ENCODE peak calls at places on chromosomes 3 and 15, in four cellular contexts. One of them, this sample, is unnamed.

GRCh38 chr3:48595526-48596121 is 495 bp upstream of the COL7A1 start:
- DNase-seq in mesendoderm: peak; percentile 86
- DNase-seq in endothelial cell of umbilical vein: peak; percentile 20
- DNase-seq in HCT116: no peak
- DNase-seq in this sample: no peak

GRCh38 chr15:91338763-91339162 is 238.7 kb downstream of the SV2B start:
- DNase-seq in HCT116: no peak
- DNase-seq in mesendoderm: peak; percentile 66
- DNase-seq in endothelial cell of umbilical vein: no peak
- DNase-seq in this sample: no peak

GRCh38 chr3:94686208-94686607 is 623.3 kb downstream of the NSUN3 start:
- DNase-seq in HCT116: no peak
- DNase-seq in mesendoderm: no peak
- DNase-seq in endothelial cell of umbilical vein: no peak
- DNase-seq in this sample: no peak

GRCh38 chr15:68821190-68821897 is 649 bp upstream of the ANP32A start:
- DNase-seq in HCT116: no peak
- DNase-seq in mesendoderm: no peak
- DNase-seq in endothelial cell of umbilical vein: peak; percentile 41
- DNase-seq in this sample: no peak

GRCh38 chr3:11969986-11970385 is 34.2 kb upstream of the SYN2 start:
- DNase-seq in HCT116: no peak
- DNase-seq in mesendoderm: no peak
- DNase-seq in endothelial cell of umbilical vein: no peak
- DNase-seq in this sample: no peak

GRCh38 chr3:8987673-8988655 is 24.7 kb upstream of the RAD18 start:
- DNase-seq in endothelial cell of umbilical vein: peak; percentile 67
- DNase-seq in HCT116: peak; percentile 32
- DNase-seq in mesendoderm: peak; percentile 91
- DNase-seq in this sample: peak; percentile 16

GRCh38 chr3:187069857-187070516 is 69.3 kb downstream of the RPL39L start:
- DNase-seq in mesendoderm: no peak
- DNase-seq in HCT116: no peak
- DNase-seq in endothelial cell of umbilical vein: no peak
- DNase-seq in this sample: no peak

GRCh38 chr15:83283813-83284562 is 476 bp downstream of the BNC1 start:
- DNase-seq in mesendoderm: peak; percentile 13
- DNase-seq in endothelial cell of umbilical vein: peak; percentile 42
- DNase-seq in HCT116: no peak
- DNase-seq in this sample: no peak

GRCh38 chr3:58994746-58995330 is 55.0 kb downstream of the CFAP20DC start:
- DNase-seq in mesendoderm: peak; percentile 77
- DNase-seq in HCT116: peak; percentile 60
- DNase-seq in endothelial cell of umbilical vein: peak; percentile 60
- DNase-seq in this sample: no peak

GRCh38 chr3:193040836-193041672 is 123.4 kb upstream of the MB21D2 start:
- DNase-seq in mesendoderm: peak; percentile 74
- DNase-seq in endothelial cell of umbilical vein: peak; percentile 43
- DNase-seq in HCT116: peak; percentile 50
- DNase-seq in this sample: no peak

GRCh38 chr15:64249406-64249805 is 86.6 kb upstream of the PPIB start:
- DNase-seq in mesendoderm: no peak
- DNase-seq in endothelial cell of umbilical vein: no peak
- DNase-seq in HCT116: no peak
- DNase-seq in this sample: no peak
- H3K27ac ChIP-seq in mesendoderm: no peak overlapping the region
- H3K27ac ChIP-seq in endothelial cell of umbilical vein: peak overlapping the region; percentile 12
- H3K27ac ChIP-seq in HCT116: no peak overlapping the region
- H3K27ac ChIP-seq in this sample: no peak overlapping the region

GRCh38 chr15:77841376-77841775 is 208.7 kb upstream of the LINGO1 start:
- DNase-seq in endothelial cell of umbilical vein: no peak
- DNase-seq in mesendoderm: no peak
- DNase-seq in HCT116: no peak
- DNase-seq in this sample: no peak

GRCh38 chr15:77851696-77852095 is 219.0 kb upstream of the LINGO1 start:
- DNase-seq in HCT116: no peak
- DNase-seq in endothelial cell of umbilical vein: no peak
- DNase-seq in mesendoderm: no peak
- DNase-seq in this sample: no peak

GRCh38 chr15:77851086-77851485 is 218.4 kb upstream of the LINGO1 start:
- DNase-seq in HCT116: no peak
- DNase-seq in mesendoderm: no peak
- DNase-seq in endothelial cell of umbilical vein: no peak
- DNase-seq in this sample: no peak

GRCh38 chr15:77844798-77845446 is 212.2 kb upstream of the LINGO1 start:
- DNase-seq in mesendoderm: no peak
- DNase-seq in endothelial cell of umbilical vein: no peak
- DNase-seq in HCT116: no peak
- DNase-seq in this sample: no peak

GRCh38 chr15:77846360-77846759 is 213.6 kb upstream of the LINGO1 start:
- DNase-seq in mesendoderm: no peak
- DNase-seq in endothelial cell of umbilical vein: no peak
- DNase-seq in HCT116: no peak
- DNase-seq in this sample: no peak
- H3K9ac ChIP-seq in mesendoderm: no peak overlapping the region
- H3K9ac ChIP-seq in endothelial cell of umbilical vein: no peak overlapping the region
- H3K9ac ChIP-seq in HCT116: no peak overlapping the region
- H3K9ac ChIP-seq in this sample: no peak overlapping the region

GRCh38 chr3:148211725-148212124 is 486.0 kb upstream of the AGTR1 start:
- DNase-seq in HCT116: peak; percentile 12
- DNase-seq in mesendoderm: no peak
- DNase-seq in endothelial cell of umbilical vein: no peak
- DNase-seq in this sample: no peak
- H3K27ac ChIP-seq in HCT116: no peak overlapping the region
- H3K27ac ChIP-seq in mesendoderm: no peak overlapping the region
- H3K27ac ChIP-seq in endothelial cell of umbilical vein: no peak overlapping the region
- H3K27ac ChIP-seq in this sample: no peak overlapping the region

GRCh38 chr3:184572528-184573270 is 11.1 kb downstream of the EPHB3 start:
- DNase-seq in mesendoderm: no peak
- DNase-seq in endothelial cell of umbilical vein: no peak
- DNase-seq in HCT116: no peak
- DNase-seq in this sample: no peak
- H3K9ac ChIP-seq in mesendoderm: no peak overlapping the region
- H3K9ac ChIP-seq in endothelial cell of umbilical vein: no peak overlapping the region
- H3K9ac ChIP-seq in HCT116: no peak overlapping the region
- H3K9ac ChIP-seq in this sample: no peak overlapping the region

DNA sequence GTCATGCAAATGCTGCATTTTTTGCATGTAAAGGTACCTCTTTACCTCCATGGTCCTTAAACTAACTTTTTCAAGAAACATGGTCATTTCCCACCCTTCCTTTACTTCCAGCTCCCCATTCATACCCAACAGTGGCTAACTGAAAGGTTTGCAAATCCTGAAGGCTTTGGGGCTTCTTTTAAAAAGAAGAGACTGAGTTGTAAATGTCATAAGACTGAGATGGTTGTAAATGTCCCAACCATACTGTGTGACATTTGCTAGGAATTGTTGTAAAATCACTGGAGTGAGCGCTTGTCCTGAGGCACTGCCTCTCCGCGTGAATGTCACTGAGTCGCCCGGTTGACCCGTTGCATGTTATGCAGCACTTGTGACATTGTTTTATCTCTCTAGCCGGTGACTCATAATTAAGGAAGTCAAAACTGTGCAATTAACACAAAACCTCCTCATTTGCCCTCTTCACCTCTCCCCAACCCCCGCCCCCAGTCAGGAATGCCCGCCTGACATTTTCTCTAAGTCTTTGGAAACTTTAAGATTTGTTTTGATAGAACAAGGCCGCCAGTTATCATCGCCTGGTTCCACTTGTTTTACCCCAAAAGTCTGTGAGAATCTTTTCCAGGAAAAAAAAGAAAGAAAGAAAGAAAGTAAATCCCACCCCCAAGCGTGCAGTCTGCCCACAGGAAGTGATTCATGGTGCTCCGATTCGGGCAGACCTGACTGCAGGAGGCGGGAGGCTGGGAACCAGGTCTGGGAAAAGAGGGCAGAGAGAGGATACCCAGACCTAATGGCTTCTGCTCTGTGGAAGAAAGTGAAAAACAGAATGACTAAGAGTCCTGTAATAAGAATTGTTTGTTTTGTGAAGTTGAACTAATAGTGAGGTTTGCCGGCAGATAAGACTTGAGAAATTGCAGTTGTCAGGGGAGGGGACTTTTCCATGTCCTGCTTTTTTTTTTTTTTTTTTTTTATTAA is 84.7 kb downstream of the SMAD3 start:
- DNase-seq in endothelial cell of umbilical vein: peak; percentile 99
- DNase-seq in mesendoderm: peak; percentile 94
- DNase-seq in HCT116: peak; percentile 96
- DNase-seq in this sample: no peak
- H3K27ac ChIP-seq in endothelial cell of umbilical vein: peak overlapping the region; percentile 100
- H3K27ac ChIP-seq in mesendoderm: peak overlapping the region; percentile 57
- H3K27ac ChIP-seq in HCT116: peak overlapping the region; percentile 84
- H3K27ac ChIP-seq in this sample: peak overlapping the region; percentile 80